ENCODE peak calls at places on chromosomes 4 and X, in seven cellular contexts. A, I, H, F, X, G and W are unnamed samples. For H3K27me3, the result is how much of the 10 kb centered on the place peaks cover.

GRCh38 chrX:40683245-40683644 is 35.9 kb upstream of the CXorf38 start:
- DNase-seq in H (no peak), A (no peak), G (no peak), X (no peak), F (no peak), I (no peak), W (no peak)

GRCh38 chr4:108834787-108835384 is 72.0 kb upstream of the ETNPPL start:
- DNase-seq in A (no peak), F (no peak), I (no peak), X (no peak), H (peak), G (peak), W (no peak)

GRCh38 chr4:78379991-78380739 is 171.4 kb upstream of the ANXA3 start:
- DNase-seq in X (no peak), F (no peak), I (peak), H (no peak), A (no peak), G (peak), W (no peak)

GRCh38 chr4:41819621-41820020 is 71.1 kb upstream of the PHOX2B start:
- DNase-seq in A (no peak), G (no peak), F (no peak), I (no peak), X (no peak), H (no peak), W (no peak)

GRCh38 chr4:1767770-1768366 is 25.2 kb upstream of the FGFR3 start:
- DNase-seq in A (no peak), F (no peak), H (no peak), X (peak), I (peak), G (no peak), W (peak)

GRCh38 chr4:86582453-86582852 is 11.7 kb upstream of the PTPN13 start:
- DNase-seq in X (no peak), G (peak), A (no peak), H (no peak), I (no peak), F (no peak), W (peak)

GRCh38 chrX:43615677-43616076 is 40.4 kb upstream of the MAOA start:
- DNase-seq in X (no peak), H (no peak), I (no peak), F (no peak), G (no peak), A (no peak), W (no peak)

GRCh38 chrX:121876316-121876715 is 828.9 kb downstream of the GLUD2 start:
- DNase-seq in I (no peak), F (no peak), A (no peak), X (no peak), G (peak), H (no peak), W (no peak)

GRCh38 chrX:36897690-36898089 is 110.5 kb upstream of the FAM47C start:
- DNase-seq in G (no peak), I (no peak), H (no peak), F (no peak), X (no peak), A (no peak), W (no peak)

GRCh38 chr4:77342170-77342810 is 185.3 kb downstream of the CCNG2 start:
- DNase-seq in H (no peak), G (no peak), I (no peak), X (no peak), A (no peak), F (no peak), W (no peak)

GRCh38 chrX:109393859-109394258 is 88.0 kb downstream of the GUCY2F start:
- DNase-seq in X (no peak), F (no peak), I (no peak), H (no peak), G (peak), A (no peak), W (no peak)

GRCh38 chrX:13487731-13488505 is 81.5 kb upstream of the EGFL6 start:
- DNase-seq in H (peak), I (peak), A (no peak), X (no peak), F (peak), G (peak), W (peak)

GRCh38 chr4:3303840-3304715 is 11.3 kb downstream of the RGS12 start:
- DNase-seq in I (peak), G (no peak), F (peak), A (no peak), H (no peak), X (no peak), W (no peak)

GRCh38 chr4:99642725-99643489 is 14.7 kb downstream of the C4orf54 start:
- DNase-seq in I (no peak), X (no peak), A (no peak), F (peak), H (no peak), G (no peak), W (peak)

GRCh38 chr4:84342161-84342560 is 156.9 kb downstream of the NKX6-1 start:
- DNase-seq in H (no peak), I (no peak), G (no peak), F (no peak), A (no peak), X (no peak), W (no peak)

GRCh38 chrX:24148118-24148517 is 1.4 kb upstream of the ZFX start:
- DNase-seq in F (no peak), A (no peak), H (no peak), G (no peak), I (no peak), X (no peak), W (no peak)

GRCh38 chrX:55451990-55452824 is at the start of gene MAGEH1:
- DNase-seq in I (peak), A (peak), F (peak), X (peak), G (peak), H (peak), W (peak)

GRCh38 chr4:87017580-87018061 is 82.8 kb downstream of the AFF1 start:
- DNase-seq in I (no peak), F (no peak), X (no peak), A (no peak), G (no peak), H (no peak), W (no peak)

GRCh38 chr4:60033826-60034225 is 1166.3 kb upstream of the ADGRL3 start:
- DNase-seq in I (no peak), A (no peak), X (no peak), H (no peak), F (no peak), G (no peak), W (no peak)

GRCh38 chr4:100372432-100372831 is 145.4 kb downstream of the EMCN start:
- DNase-seq in I (no peak), H (no peak), F (no peak), X (no peak), G (no peak), A (no peak), W (no peak)

GRCh38 chr4:176534566-176534965 is 214.8 kb downstream of the SPCS3 start:
- DNase-seq in F (no peak), X (no peak), A (no peak), I (no peak), G (peak), H (peak), W (no peak)

GRCh38 chr4:48665555-48666186 is 114.4 kb downstream of the FRYL start:
- DNase-seq in X (no peak), H (no peak), G (peak), A (no peak), F (no peak), I (no peak), W (no peak)

GRCh38 chr4:17284323-17285175 is 227.3 kb downstream of the QDPR start:
- DNase-seq in G (no peak), H (no peak), A (no peak), X (no peak), I (no peak), F (no peak), W (no peak)

GRCh38 chr4:87093443-87094123 is 126.8 kb downstream of the KLHL8 start:
- DNase-seq in X (no peak), A (no peak), I (peak), G (peak), H (no peak), F (no peak), W (peak)

GRCh38 chr4:86818211-86818610 is 31.0 kb downstream of the SLC10A6 start:
- DNase-seq in H (no peak), G (no peak), I (no peak), F (no peak), X (no peak), A (no peak), W (no peak)

GRCh38 chr4:54784188-54784671 is 126.5 kb downstream of the KIT start:
- DNase-seq in I (peak), F (peak), H (peak), A (peak), X (peak), G (no peak), W (peak)

GRCh38 chrX:39133971-39134370 is 332.7 kb downstream of the MID1IP1 start:
- DNase-seq in X (no peak), H (no peak), A (no peak), I (no peak), F (no peak), G (no peak), W (peak)

GRCh38 chr4:30103455-30103854 is 616.7 kb upstream of the PCDH7 start:
- DNase-seq in X (no peak), G (peak), H (no peak), A (no peak), I (no peak), F (no peak), W (no peak)

GRCh38 chrX:71563921-71564320 is 14.3 kb upstream of the GCNA start:
- DNase-seq in G (no peak), I (no peak), X (no peak), A (no peak), F (no peak), H (no peak), W (no peak)

GRCh38 chrX:137926090-137926489 is 360.2 kb downstream of the ZIC3 start:
- DNase-seq in X (no peak), A (no peak), I (no peak), G (no peak), F (no peak), H (no peak), W (no peak)

GRCh38 chr4:158025131-158025530 is 147.7 kb downstream of the GASK1B start:
- DNase-seq in X (no peak), G (peak), F (no peak), H (no peak), I (no peak), A (no peak), W (no peak)

GRCh38 chr4:116005037-116005805 is 891.8 kb upstream of the NDST4 start:
- DNase-seq in F (no peak), A (no peak), I (no peak), G (no peak), H (no peak), X (no peak), W (no peak)

GRCh38 chr4:17273047-17273446 is 238.8 kb downstream of the QDPR start:
- DNase-seq in X (no peak), A (no peak), F (no peak), I (no peak), H (no peak), G (no peak), W (no peak)

GRCh38 chr4:31088600-31089230 is 368.5 kb downstream of the PCDH7 start:
- DNase-seq in X (no peak), F (no peak), H (peak), I (no peak), A (no peak), G (no peak), W (peak)

GRCh38 chrX:131828482-131828881 is 194.6 kb upstream of the STK26 start:
- DNase-seq in F (no peak), H (no peak), A (no peak), X (no peak), I (no peak), G (no peak), W (no peak)

GRCh38 chrX:131826572-131826971 is 196.5 kb upstream of the STK26 start:
- DNase-seq in H (no peak), I (no peak), F (no peak), X (no peak), A (no peak), G (no peak), W (no peak)

GRCh38 chrX:131831185-131831520 is 191.9 kb upstream of the STK26 start:
- DNase-seq in A (no peak), X (no peak), I (no peak), G (no peak), F (no peak), H (no peak), W (no peak)

GRCh38 chrX:131830400-131831184 is 192.5 kb upstream of the STK26 start:
- DNase-seq in H (no peak), F (peak), I (peak), G (peak), A (no peak), X (peak), W (peak)

DNA sequence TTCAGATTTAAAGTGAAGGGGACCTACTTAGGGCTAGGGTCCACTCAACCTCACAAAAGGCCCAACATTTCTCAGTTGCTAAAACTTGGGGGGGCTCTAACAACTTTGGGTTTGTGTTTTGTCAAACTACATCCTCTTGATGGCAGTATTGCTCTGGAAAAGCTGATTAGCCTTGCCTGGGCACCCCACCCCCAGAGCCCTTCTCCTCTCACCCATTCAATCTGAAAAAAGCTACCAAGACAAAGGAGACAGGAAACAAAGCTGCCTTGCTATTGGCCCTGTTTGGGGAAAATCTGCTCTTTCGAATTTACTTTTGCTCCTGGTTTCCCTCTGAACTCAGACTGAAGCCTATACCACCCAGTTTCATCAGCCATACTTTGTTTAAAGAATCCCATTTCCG is 195.2 kb upstream of the STK26 start:
- DNase-seq in A (no peak), G (no peak), X (no peak), I (no peak), F (no peak), H (no peak), W (no peak)
- TF ChIP-seq CTCF in A (no peak), G (peak), X (no peak), I (no peak), F (no peak), H (no peak), W (no peak)

DNA sequence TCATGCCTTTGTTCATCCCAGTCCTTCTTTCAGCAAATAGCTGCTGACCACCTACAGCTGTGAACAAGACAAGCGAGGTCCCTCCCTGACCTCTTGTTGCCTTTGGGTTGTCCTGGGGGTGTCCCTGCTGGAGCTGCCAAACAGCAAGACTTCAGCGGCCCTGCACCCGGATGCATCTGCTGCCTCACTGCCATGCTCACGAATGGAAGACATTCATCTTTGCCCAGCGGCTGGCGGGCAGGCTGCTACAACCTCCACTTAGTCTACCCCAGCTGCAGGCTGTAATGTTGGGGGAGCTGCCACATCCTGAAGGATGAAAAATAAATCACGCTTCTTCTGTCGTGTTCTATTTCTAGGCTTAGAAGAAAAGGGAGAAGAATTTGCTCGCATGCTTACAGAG is 61.3 kb downstream of the FAM114A1 start:
- DNase-seq in A (no peak), X (no peak), I (no peak), H (no peak), F (no peak), G (no peak), W (no peak)
- H3K27ac ChIP-seq in A (no peak), X (no peak), I (no peak), H (no peak), F (no peak), G (no peak), W (no peak)

GRCh38 chr4:4392501-4393183 is 5.7 kb downstream of the NSG1 start:
- DNase-seq in I (no peak), A (no peak), H (no peak), F (no peak), X (no peak), G (peak), W (no peak)
- H3K27me3 ChIP-seq in I (under half), A (under half), H (half or more), F (under half), X (under half), G (under half), W (under half)

DNA sequence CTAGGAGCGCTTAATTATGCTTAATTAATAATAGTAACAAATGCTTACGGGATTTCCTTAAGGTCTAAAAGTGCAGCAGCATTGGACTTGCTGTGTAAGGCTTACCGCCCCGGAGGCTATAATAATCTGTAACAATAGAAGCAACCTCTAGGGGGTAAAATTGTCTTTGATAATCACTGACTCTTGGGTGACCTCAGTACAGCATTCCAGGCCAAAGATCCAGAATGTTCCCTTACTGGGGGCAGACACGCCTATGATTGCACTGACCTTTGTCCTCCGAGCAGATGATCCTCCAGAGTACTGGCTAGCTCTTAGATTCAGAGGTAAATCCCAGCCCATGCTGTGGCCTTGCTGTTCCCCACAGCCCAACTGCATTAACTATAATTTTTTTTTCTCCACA is 16.5 kb downstream of the LSM6 start:
- DNase-seq in H (no peak), G (no peak), F (no peak), A (no peak), I (peak), X (no peak), W (no peak)
- TF ChIP-seq CTCF in H (no peak), G (no peak), F (no peak), A (peak), I (no peak), X (peak), W (no peak)

GRCh38 chr4:113574636-113575103 is 186.9 kb downstream of the CAMK2D start:
- DNase-seq in A (no peak), I (no peak), H (peak), F (no peak), X (no peak), G (peak), W (no peak)
- H3K27ac ChIP-seq in A (peak), I (no peak), H (peak), F (peak), X (peak), G (no peak), W (peak)